ENCODE peak calls at places on chromosomes 16 and 17, in five cellular contexts. L, V, N, R and D are unnamed samples.

GRCh38 chr17:41784207-41784744 is 2.2 kb downstream of the JUP start:
- DNase-seq in R (no peak), V (peak), L (peak), N (no peak), D (peak)

GRCh38 chr17:20174588-20175265 is 165.6 kb downstream of the SPECC1 start:
- DNase-seq in N (no peak), V (no peak), R (no peak), L (no peak), D (peak)

GRCh38 chr17:29279397-29280070 is 14.4 kb downstream of the NUFIP2 start:
- DNase-seq in L (no peak), N (no peak), V (no peak), R (no peak), D (no peak)

GRCh38 chr17:48539177-48539576 is 5.7 kb downstream of the HOXB2 start:
- DNase-seq in L (no peak), N (no peak), V (no peak), R (no peak), D (no peak)

GRCh38 chr17:42251115-42251514 is 25.1 kb downstream of the STAT5B start:
- DNase-seq in V (no peak), N (no peak), L (no peak), R (no peak), D (no peak)

GRCh38 chr16:86370036-86370435 is 140.3 kb upstream of the FOXF1 start:
- DNase-seq in L (no peak), N (no peak), R (no peak), V (no peak), D (no peak)

GRCh38 chr17:82863941-82864720 is 24.3 kb upstream of the ZNF750 start:
- DNase-seq in N (peak), L (no peak), V (no peak), R (no peak), D (peak)

GRCh38 chr17:80637286-80637703 is 92.7 kb downstream of the RPTOR start:
- DNase-seq in R (no peak), N (no peak), L (no peak), V (no peak), D (no peak)

GRCh38 chr17:9935408-9935807 is 30.3 kb upstream of the RCVRN start:
- DNase-seq in R (no peak), V (peak), L (no peak), N (no peak), D (no peak)

GRCh38 chr16:87165151-87165550 is 152.0 kb downstream of the C16orf95 start:
- DNase-seq in R (no peak), V (no peak), L (no peak), N (no peak), D (no peak)

GRCh38 chr17:29159286-29159860 is 20.8 kb downstream of the MYO18A start:
- DNase-seq in R (no peak), L (no peak), N (no peak), V (no peak), D (no peak)

GRCh38 chr17:78966123-78966813 is 13.5 kb downstream of the LGALS3BP start:
- DNase-seq in L (peak), V (peak), N (no peak), R (no peak), D (no peak)

GRCh38 chr17:64687959-64688358 is 25.9 kb upstream of the SMURF2 start:
- DNase-seq in R (no peak), L (no peak), N (no peak), V (no peak), D (no peak)

GRCh38 chr17:57045868-57046671 is 39.0 kb upstream of the AKAP1 start:
- DNase-seq in L (no peak), N (peak), V (peak), R (no peak), D (no peak)

GRCh38 chr17:10754861-10755591 is 25.2 kb upstream of the TMEM220 start:
- DNase-seq in R (no peak), L (no peak), V (no peak), N (no peak), D (no peak)

GRCh38 chr17:76547183-76547641 is 7.4 kb downstream of the PRCD start:
- DNase-seq in N (no peak), L (peak), R (no peak), V (peak), D (no peak)

GRCh38 chr16:1069154-1069553 is 3.4 kb upstream of the SSTR5 start:
- DNase-seq in L (no peak), V (no peak), N (peak), R (no peak), D (no peak)